ENCODE peak calls at places on chromosomes 6 and 20, in five cellular contexts. N, V, I, F and H are unnamed samples.
A peak's percentile ranks its signal among the peaks of the same experiment; 100 is the strongest.

GRCh38 chr6:80454197-80454596 is 347.7 kb downstream of the BCKDHB start:
- DNase-seq in V (peak; percentile 37), N (no peak), I (peak; percentile 79), F (no peak), H (no peak)

GRCh38 chr6:26306248-26306647 is 58.8 kb upstream of the BTN3A2 start:
- DNase-seq in I (no peak), F (no peak), N (no peak), V (no peak), H (no peak)

GRCh38 chr20:8082999-8083398 is 49.1 kb upstream of the PLCB1 start:
- DNase-seq in N (no peak), F (no peak), V (no peak), I (peak; percentile 88), H (no peak)

GRCh38 chr6:135592276-135592675 is 94.7 kb upstream of the AHI1 start:
- DNase-seq in F (no peak), N (no peak), I (no peak), V (no peak), H (no peak)

GRCh38 chr6:42512498-42513042 is 51.3 kb upstream of the UBR2 start:
- DNase-seq in V (no peak), F (no peak), I (no peak), N (no peak), H (no peak)

GRCh38 chr6:7341989-7342742 is 29.2 kb upstream of the SSR1 start:
- DNase-seq in V (peak; percentile 23), N (no peak), I (no peak), F (no peak), H (no peak)

GRCh38 chr20:54284928-54285704 is 77.2 kb downstream of the PFDN4 start:
- DNase-seq in I (no peak), F (no peak), N (no peak), V (peak; percentile 35), H (no peak)

GRCh38 chr6:169859978-169860703 is 108.7 kb downstream of the ERMARD start:
- DNase-seq in V (no peak), F (no peak), N (no peak), I (no peak), H (no peak)

GRCh38 chr6:90676516-90676915 is 89.6 kb upstream of the MAP3K7 start:
- DNase-seq in N (no peak), F (peak; percentile 58), V (no peak), I (no peak), H (no peak)

GRCh38 chr6:28945360-28945759 is 21.6 kb upstream of the TRIM27 start:
- DNase-seq in V (no peak), I (no peak), F (no peak), N (no peak), H (no peak)

GRCh38 chr20:48106428-48106827 is 321.1 kb upstream of the SULF2 start:
- DNase-seq in N (no peak), I (no peak), V (no peak), F (no peak), H (no peak)

GRCh38 chr6:80523531-80523970 is 417.1 kb downstream of the BCKDHB start:
- DNase-seq in I (no peak), F (peak; percentile 28), V (no peak), N (no peak), H (peak; percentile 7)

GRCh38 chr20:50704514-50704913 is 13.2 kb upstream of the RIPOR3 start:
- DNase-seq in I (no peak), N (no peak), F (no peak), V (no peak), H (no peak)

GRCh38 chr6:49979584-49979983 is 10.2 kb upstream of the DEFB113 start:
- DNase-seq in N (no peak), I (no peak), F (no peak), V (no peak), H (no peak)

GRCh38 chr6:128479991-128480390 is 40.4 kb downstream of the PTPRK start:
- DNase-seq in V (no peak), N (no peak), I (no peak), F (no peak), H (no peak)

GRCh38 chr20:1879934-1880333 is 15.3 kb upstream of the SIRPA start:
- DNase-seq in I (no peak), F (no peak), V (no peak), N (no peak), H (no peak)

GRCh38 chr20:35601021-35601973 is 14.3 kb upstream of the SPAG4 start:
- DNase-seq in I (peak; percentile 72), N (peak; percentile 79), V (no peak), F (peak; percentile 57), H (peak; percentile 51)

GRCh38 chr6:23091795-23092194 is 522.4 kb downstream of the HDGFL1 start:
- DNase-seq in V (no peak), F (no peak), I (peak; percentile 26), N (no peak), H (no peak)

GRCh38 chr6:105015482-105015881 is 58.6 kb downstream of the LIN28B start:
- DNase-seq in I (peak; percentile 34), N (no peak), F (no peak), V (no peak), H (no peak)

GRCh38 chr20:34705383-34706021 is 1.4 kb downstream of the TP53INP2 start:
- DNase-seq in N (no peak), V (no peak), F (no peak), I (peak; percentile 21), H (peak; percentile 22)

GRCh38 chr6:43758617-43759050 is 11.4 kb upstream of the VEGFA start:
- DNase-seq in I (no peak), N (peak; percentile 42), V (no peak), F (no peak), H (no peak)

GRCh38 chr6:150445486-150445885 is 76.7 kb downstream of the IYD start:
- DNase-seq in I (no peak), N (no peak), F (no peak), V (no peak), H (no peak)

GRCh38 chr6:43492673-43493072 is 15.3 kb downstream of the TJAP1 start:
- DNase-seq in I (no peak), N (no peak), F (no peak), V (no peak), H (no peak)

GRCh38 chr20:42530855-42531674 is 658.6 kb downstream of the PTPRT start:
- DNase-seq in V (no peak), F (peak; percentile 36), N (no peak), I (no peak), H (no peak)

GRCh38 chr20:36086767-36087166 is 67.8 kb upstream of the EPB41L1 start:
- DNase-seq in I (no peak), V (peak; percentile 74), N (no peak), F (no peak), H (no peak)

GRCh38 chr6:54083301-54083700 is 27.9 kb upstream of the MLIP start:
- DNase-seq in I (no peak), F (no peak), V (no peak), N (no peak), H (no peak)

GRCh38 chr6:105363100-105363754 is 39.7 kb downstream of the PREP start:
- DNase-seq in I (peak; percentile 60), F (no peak), V (no peak), N (no peak), H (peak; percentile 49)

GRCh38 chr20:7673841-7674240 is 266.4 kb downstream of the HAO1 start:
- DNase-seq in V (no peak), I (peak; percentile 70), N (no peak), F (no peak), H (no peak)

GRCh38 chr6:46376562-46376969 is 114.7 kb downstream of the RCAN2 start:
- DNase-seq in V (no peak), N (no peak), F (no peak), I (no peak), H (no peak)

GRCh38 chr6:599946-600448 is 56.9 kb downstream of the HUS1B start:
- DNase-seq in N (no peak), I (no peak), F (no peak), V (no peak), H (no peak)
- H3K36me3 ChIP-seq in N (peaks cover 8% of the 10 kb centered on the region), I (peaks cover 2% of the 10 kb centered on the region), F (peaks cover 17% of the 10 kb centered on the region), V (no peaks in the 10 kb centered on the region), H (no peaks in the 10 kb centered on the region)

GRCh38 chr20:18091624-18092023 is 33.9 kb upstream of the OVOL2 start:
- DNase-seq in V (no peak), F (no peak), N (no peak), I (no peak), H (no peak)

GRCh38 chr20:18092890-18093289 is 35.2 kb upstream of the OVOL2 start:
- DNase-seq in N (no peak), V (no peak), F (no peak), I (no peak), H (no peak)

GRCh38 chr20:18090477-18090876 is 32.8 kb upstream of the OVOL2 start:
- DNase-seq in F (no peak), V (no peak), N (no peak), I (no peak), H (no peak)

GRCh38 chr20:18094191-18094590 is 36.5 kb upstream of the OVOL2 start:
- DNase-seq in I (no peak), V (no peak), F (no peak), N (no peak), H (no peak)

GRCh38 chr20:18093388-18093787 is 35.7 kb upstream of the OVOL2 start:
- DNase-seq in F (no peak), V (no peak), N (no peak), I (no peak), H (no peak)
- H3K4me3 ChIP-seq in F (no peak overlapping the region), V (no peak overlapping the region), N (no peak overlapping the region), I (no peak overlapping the region), H (no peak overlapping the region)

DNA sequence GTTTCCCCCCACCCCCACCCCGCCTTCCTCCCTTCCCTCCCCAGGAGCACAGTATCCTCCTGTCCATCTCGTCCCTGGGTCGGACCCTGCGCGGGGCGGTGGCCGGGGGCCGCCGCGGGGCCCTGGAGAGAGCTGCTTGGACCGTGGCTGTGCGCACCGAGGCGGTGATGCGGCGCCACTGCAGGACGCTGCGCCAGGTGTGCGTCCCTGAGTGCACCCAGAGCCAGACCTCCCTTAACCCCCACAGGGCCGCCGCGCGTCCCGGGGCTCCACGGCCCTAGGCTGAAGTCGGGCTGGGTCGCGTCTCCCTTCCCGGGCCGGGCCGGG is 2.2 kb downstream of the C20orf204 start:
- DNase-seq in F (no peak), V (peak; percentile 13), N (no peak), I (no peak), H (no peak)
- H3K4me1 ChIP-seq in F (peaks cover 32% of the 10 kb centered on the region), V (peaks cover 3% of the 10 kb centered on the region), N (peaks cover 40% of the 10 kb centered on the region), I (no peaks in the 10 kb centered on the region), H (peaks cover 10% of the 10 kb centered on the region)

GRCh38 chr20:478949-479429 is 16.7 kb upstream of the TBC1D20 start:
- DNase-seq in N (no peak), F (peak; percentile 16), I (peak; percentile 84), V (peak; percentile 41), H (peak; percentile 56)
- H3K36me3 ChIP-seq in N (no peaks in the 10 kb centered on the region), F (peaks cover 44% of the 10 kb centered on the region), I (peaks cover 9% of the 10 kb centered on the region), V (peaks cover 35% of the 10 kb centered on the region), H (peaks cover 43% of the 10 kb centered on the region)

GRCh38 chr20:10671850-10672578 is 1.8 kb downstream of the JAG1 start:
- DNase-seq in N (peak; percentile 59), I (peak; percentile 72), V (no peak), F (no peak), H (peak; percentile 65)

GRCh38 chr20:10671221-10671849 is 2.5 kb downstream of the JAG1 start:
- DNase-seq in F (no peak), V (no peak), I (peak; percentile 98), N (peak; percentile 43), H (peak; percentile 57)

GRCh38 chr20:10668677-10669368 is 5.0 kb downstream of the JAG1 start:
- DNase-seq in V (no peak), I (no peak), F (no peak), N (no peak), H (no peak)

GRCh38 chr20:10670521-10671220 is 3.1 kb downstream of the JAG1 start:
- DNase-seq in I (peak; percentile 41), N (no peak), V (no peak), F (no peak), H (no peak)

GRCh38 chr20:10669843-10670446 is 3.9 kb downstream of the JAG1 start:
- DNase-seq in V (no peak), N (no peak), F (no peak), I (no peak), H (no peak)
- H3K4me3 ChIP-seq in V (no peak overlapping the region), N (no peak overlapping the region), F (no peak overlapping the region), I (peak overlapping the region; percentile 94), H (no peak overlapping the region)